ENCODE peak calls at places on chromosome 21, in six cellular contexts. Y, Z, P, V, M and F are unnamed samples.

GRCh38 chr21:26170471-26171309 is at the start of gene APP:
- DNase-seq in Y (peak), Z (peak), P (peak), V (peak), M (peak), F (peak)

GRCh38 chr21:36175771-36176565 is 19.3 kb downstream of the DOP1B start:
- DNase-seq in Y (no peak), Z (no peak), P (no peak), V (no peak), M (no peak), F (peak)

GRCh38 chr21:21179619-21180336 is 181.6 kb downstream of the NCAM2 start:
- DNase-seq in Y (no peak), Z (no peak), P (no peak), V (no peak), M (no peak), F (no peak)

GRCh38 chr21:45299864-45300785 is 12.4 kb upstream of the POFUT2 start:
- DNase-seq in Y (no peak), Z (peak), P (no peak), V (no peak), M (no peak), F (peak)

GRCh38 chr21:17348357-17348756 is 164.5 kb upstream of the CXADR start:
- DNase-seq in Y (no peak), Z (no peak), P (no peak), V (no peak), M (no peak), F (no peak)

GRCh38 chr21:46056450-46056903 is 41.4 kb upstream of the COL6A2 start:
- DNase-seq in Y (no peak), Z (peak), P (no peak), V (peak), M (peak), F (no peak)

GRCh38 chr21:41678944-41679343 is 87.9 kb downstream of the RIPK4 start:
- DNase-seq in Y (peak), Z (peak), P (peak), V (no peak), M (peak), F (peak)

GRCh38 chr21:15731243-15731613 is 1.4 kb downstream of the USP25 start:
- DNase-seq in Y (peak), Z (no peak), P (no peak), V (no peak), M (no peak), F (no peak)

GRCh38 chr21:17003221-17003620 is 509.6 kb upstream of the CXADR start:
- DNase-seq in Y (no peak), Z (no peak), P (peak), V (no peak), M (no peak), F (no peak)